ENCODE peak calls at places on chromosome 15, in four cellular contexts. A is mesendoderm, Q is adipocyte, G is neuronal stem cell. B is an unnamed sample. For H3K36me3, the result is how much of the 10 kb centered on the place peaks cover.

GRCh38 chr15:69346112-69346511 is 47.4 kb downstream of the PAQR5 start:
- DNase-seq in G (no peak), Q (peak), A (no peak), B (no peak)

GRCh38 chr15:62241135-62241770 is 76.2 kb upstream of the C2CD4B start:
- DNase-seq in A (peak), Q (no peak), G (peak), B (peak)

GRCh38 chr15:59797756-59798604 is 108.9 kb upstream of the BNIP2 start:
- DNase-seq in G (no peak), Q (no peak), A (no peak), B (no peak)

GRCh38 chr15:66545249-66545648 is 20.5 kb downstream of the LCTL start:
- DNase-seq in Q (no peak), G (no peak), A (no peak), B (no peak)

GRCh38 chr15:45743309-45744041 is 108.6 kb downstream of the SQOR start:
- DNase-seq in G (no peak), A (no peak), Q (no peak), B (no peak)

GRCh38 chr15:72338617-72339321 is 18.8 kb upstream of the CELF6 start:
- DNase-seq in G (no peak), A (no peak), Q (peak), B (no peak)

GRCh38 chr15:80645494-80646065 is 49.5 kb upstream of the ABHD17C start:
- DNase-seq in A (no peak), G (no peak), Q (no peak), B (no peak)

GRCh38 chr15:35980719-35981118 is 434.8 kb upstream of the DPH6 start:
- DNase-seq in A (no peak), Q (peak), G (no peak), B (no peak)

GRCh38 chr15:50134524-50135024 is 15.5 kb upstream of the ATP8B4 start:
- DNase-seq in Q (no peak), A (no peak), G (no peak), B (no peak)

GRCh38 chr15:79122943-79123342 is 32.4 kb upstream of the RASGRF1 start:
- DNase-seq in G (no peak), A (no peak), Q (no peak), B (no peak)

GRCh38 chr15:54481819-54482218 is 503.6 kb downstream of the UNC13C start:
- DNase-seq in Q (no peak), G (no peak), A (peak), B (no peak)

GRCh38 chr15:25565470-25566264 is 126.8 kb upstream of the UBE3A start:
- DNase-seq in A (peak), Q (no peak), G (no peak), B (no peak)

GRCh38 chr15:38226867-38227266 is 25.8 kb upstream of the SPRED1 start:
- DNase-seq in A (no peak), G (no peak), Q (peak), B (no peak)

GRCh38 chr15:94844533-94845390 is 613.4 kb downstream of the MCTP2 start:
- DNase-seq in G (peak), A (peak), Q (peak), B (no peak)

GRCh38 chr15:50116477-50116876 is 2.6 kb downstream of the ATP8B4 start:
- DNase-seq in Q (peak), G (no peak), A (peak), B (peak)

GRCh38 chr15:90142216-90143175 is 40.2 kb upstream of the IDH2 start:
- DNase-seq in Q (no peak), A (no peak), G (no peak), B (no peak)

GRCh38 chr15:99496302-99496629 is 69.5 kb upstream of the MEF2A start:
- DNase-seq in Q (no peak), A (no peak), G (no peak), B (no peak)

GRCh38 chr15:39388118-39388517 is 192.8 kb upstream of the THBS1 start:
- DNase-seq in Q (no peak), G (no peak), A (no peak), B (no peak)

GRCh38 chr15:67165653-67166260 is 88.7 kb downstream of the AAGAB start:
- DNase-seq in G (no peak), A (peak), Q (no peak), B (no peak)

GRCh38 chr15:68396068-68396467 is 35.9 kb downstream of the ITGA11 start:
- DNase-seq in G (no peak), Q (no peak), A (no peak), B (no peak)

GRCh38 chr15:75669191-75669878 is 21.6 kb downstream of the SNX33 start:
- DNase-seq in Q (no peak), G (no peak), A (no peak), B (no peak)

GRCh38 chr15:60003243-60004018 is 680 bp upstream of the FOXB1 start:
- DNase-seq in G (no peak), Q (no peak), A (no peak), B (no peak)

GRCh38 chr15:51087513-51087912 is 7.2 kb downstream of the TNFAIP8L3 start:
- DNase-seq in G (no peak), A (no peak), Q (no peak), B (no peak)

GRCh38 chr15:98703291-98703690 is 55.0 kb downstream of the IGF1R start:
- DNase-seq in Q (no peak), G (no peak), A (no peak), B (no peak)

GRCh38 chr15:78739996-78740903 is 71.0 kb downstream of the ADAMTS7 start:
- DNase-seq in G (peak), Q (peak), A (peak), B (peak)

GRCh38 chr15:58506787-58507671 is 75.2 kb downstream of the LIPC start:
- DNase-seq in Q (no peak), G (no peak), A (no peak), B (no peak)

GRCh38 chr15:58504674-58505234 is 73.0 kb downstream of the LIPC start:
- DNase-seq in A (no peak), Q (no peak), G (no peak), B (no peak)

GRCh38 chr15:58505581-58505980 is 73.8 kb downstream of the LIPC start:
- DNase-seq in A (no peak), G (no peak), Q (no peak), B (no peak)

GRCh38 chr15:58503139-58504027 is 71.6 kb downstream of the LIPC start:
- DNase-seq in Q (no peak), A (no peak), G (no peak), B (no peak)

DNA sequence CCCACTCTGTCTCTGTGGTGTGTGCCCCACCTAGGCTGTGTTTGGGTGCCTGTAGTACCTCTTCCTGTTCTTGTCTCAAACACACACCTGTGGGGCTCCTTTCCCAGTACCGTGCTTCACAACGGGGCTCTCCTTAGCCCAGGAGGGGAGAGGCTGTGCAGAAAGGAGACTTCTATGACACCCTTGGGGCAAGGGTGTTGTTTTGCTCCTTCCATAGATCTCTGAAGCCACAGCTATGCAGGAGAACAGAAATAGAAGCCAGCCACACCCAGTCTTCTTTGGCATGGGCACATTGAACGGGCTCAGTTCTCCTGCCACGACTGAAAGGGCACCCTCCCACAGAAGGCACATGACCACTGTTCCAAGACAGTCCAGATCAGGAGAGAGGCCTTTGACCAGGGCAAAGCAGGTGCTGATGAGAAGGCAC is 74.3 kb downstream of the LIPC start:
- DNase-seq in Q (no peak), A (no peak), G (no peak), B (no peak)
- H3K36me3 ChIP-seq in Q (under half), A (under half), G (under half), B (under half)

DNA sequence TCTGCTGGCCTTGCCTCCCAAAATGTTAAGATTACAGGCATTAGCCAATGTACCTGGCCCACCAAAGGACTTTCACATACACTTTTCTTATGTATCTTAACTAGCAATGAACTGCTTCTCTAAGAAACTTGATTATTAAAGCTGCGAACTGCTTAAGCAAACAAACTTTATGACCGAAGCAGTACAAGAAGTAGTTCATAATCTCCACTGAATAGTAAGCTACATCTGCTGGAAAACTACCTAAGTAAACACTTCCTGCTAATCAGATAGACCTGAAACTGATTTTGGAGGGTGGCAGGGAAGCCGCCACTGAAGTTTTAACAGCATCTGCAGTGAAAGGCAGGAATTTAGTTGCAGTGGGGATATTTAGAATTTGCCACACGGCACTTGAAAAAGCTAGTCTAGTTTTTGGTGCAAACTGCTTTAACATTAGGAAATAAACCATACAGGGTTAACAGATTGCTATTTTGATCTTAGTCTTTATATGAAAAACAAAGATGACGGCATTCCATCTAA is 8.1 kb downstream of the HYPK start:
- DNase-seq in A (no peak), G (no peak), Q (no peak), B (no peak)
- H3K36me3 ChIP-seq in A (under half), G (half or more), Q (half or more), B (half or more)

DNA sequence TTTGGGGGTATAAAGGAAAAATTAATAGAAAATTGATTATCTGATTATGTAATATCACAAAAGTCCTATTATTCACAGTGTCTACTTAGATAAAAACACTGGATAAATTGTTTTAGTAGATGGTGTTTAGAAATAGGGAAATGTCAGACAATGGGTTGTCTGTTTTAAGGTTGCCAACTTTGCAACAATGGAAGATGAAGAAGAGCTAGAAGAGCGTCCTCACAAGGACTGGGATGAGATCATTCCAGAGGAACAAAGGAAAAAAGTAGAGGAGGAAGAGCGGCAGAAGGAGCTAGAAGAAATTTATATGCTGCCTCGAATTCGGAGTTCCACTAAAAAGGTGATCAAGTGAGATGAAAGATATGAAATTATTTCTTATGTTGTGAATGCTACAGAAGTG is 84.0 kb downstream of the CHD2 start:
- DNase-seq in Q (no peak), A (no peak), G (no peak), B (no peak)
- H3K36me3 ChIP-seq in Q (half or more), A (under half), G (half or more), B (half or more)

DNA sequence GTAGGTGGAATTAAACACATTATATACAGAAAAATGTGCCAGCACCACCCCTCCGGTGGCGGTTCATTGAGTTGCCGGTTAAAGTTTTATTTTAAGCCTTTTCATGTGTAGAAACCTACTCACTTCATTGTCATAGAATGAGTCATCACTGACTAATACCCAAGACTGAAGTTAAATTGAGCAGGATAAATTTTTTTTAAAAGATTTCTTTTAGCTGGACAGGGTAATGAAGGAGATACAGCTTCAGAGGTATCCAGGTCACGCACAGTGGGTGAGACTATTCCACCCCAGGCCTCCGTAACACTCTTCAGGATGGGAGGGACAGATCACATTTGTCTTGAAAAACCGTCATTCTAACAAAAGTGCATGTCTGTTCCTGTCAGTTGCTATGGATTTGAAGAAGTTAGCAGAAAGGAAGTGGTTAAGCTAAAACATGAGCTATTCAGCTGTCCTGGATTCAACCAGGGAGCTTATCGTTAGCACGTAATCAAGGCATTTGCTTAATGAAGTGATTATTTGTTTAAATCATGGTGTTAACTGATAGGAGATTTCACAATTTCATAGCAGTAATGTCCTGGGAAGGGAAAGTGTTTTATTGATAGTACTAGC is 23.3 kb downstream of the WHAMM start:
- DNase-seq in A (no peak), G (no peak), Q (peak), B (no peak)
- H3K36me3 ChIP-seq in A (under half), G (half or more), Q (half or more), B (half or more)

GRCh38 chr15:22889146-22889818 is 50.8 kb downstream of the NIPA2 start:
- DNase-seq in G (no peak), A (no peak), Q (no peak), B (no peak)
- H3K36me3 ChIP-seq in G (half or more), A (under half), Q (under half), B (under half)

GRCh38 chr15:74006774-74007639 is 12.5 kb downstream of the PML start:
- DNase-seq in G (no peak), Q (no peak), A (no peak), B (no peak)
- H3K36me3 ChIP-seq in G (under half), Q (half or more), A (under half), B (under half)

GRCh38 chr15:47333758-47334157 is 383.5 kb upstream of the SEMA6D start:
- DNase-seq in Q (no peak), G (no peak), A (peak), B (no peak)

GRCh38 chr15:47337106-47337505 is 380.2 kb upstream of the SEMA6D start:
- DNase-seq in G (no peak), Q (no peak), A (no peak), B (no peak)

GRCh38 chr15:47331796-47332480 is 385.4 kb upstream of the SEMA6D start:
- DNase-seq in A (peak), G (no peak), Q (peak), B (no peak)

GRCh38 chr15:47334805-47335204 is 382.5 kb upstream of the SEMA6D start:
- DNase-seq in Q (no peak), G (no peak), A (no peak), B (no peak)

GRCh38 chr15:47332481-47332880 is 384.8 kb upstream of the SEMA6D start:
- DNase-seq in A (peak), Q (peak), G (no peak), B (peak)
- H3K36me3 ChIP-seq in A (under half), Q (under half), G (under half), B (under half)

DNA sequence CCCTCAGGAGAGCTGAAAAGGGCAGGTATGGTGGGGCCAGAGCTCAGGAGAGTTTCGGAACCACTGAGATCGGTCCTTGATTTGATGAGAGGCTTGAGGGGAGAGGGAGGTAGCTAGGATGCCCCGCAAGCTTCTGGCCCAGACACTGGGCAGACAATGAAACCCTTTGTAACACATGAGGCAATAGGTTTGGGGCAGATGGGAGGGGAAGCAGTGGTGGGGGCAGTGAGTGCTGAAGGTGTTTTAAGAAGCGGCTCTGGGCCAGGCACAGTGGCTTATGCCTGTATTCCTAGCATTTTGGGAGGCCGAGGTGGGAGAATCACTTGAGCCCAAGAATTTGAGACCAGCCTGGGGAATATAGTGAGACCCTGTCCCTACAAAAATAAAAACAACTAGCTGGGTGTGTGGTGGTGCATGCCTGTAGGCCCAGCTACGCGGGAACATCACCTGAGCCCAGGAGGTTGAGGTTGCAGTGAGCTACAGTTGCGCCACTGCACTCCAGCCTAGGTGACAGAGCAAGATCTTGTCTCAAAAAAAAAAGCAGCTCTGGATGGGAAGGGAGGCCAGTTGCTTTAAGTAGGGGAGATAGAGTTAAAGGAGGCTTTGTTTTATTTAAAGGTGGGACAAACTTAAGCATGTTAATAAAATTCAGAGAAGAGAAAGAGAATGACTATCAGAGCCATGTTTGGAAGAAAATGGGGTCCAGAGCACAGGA is 9.6 kb upstream of the SNX22 start:
- DNase-seq in A (no peak), G (no peak), Q (no peak), B (no peak)
- H3K36me3 ChIP-seq in A (under half), G (half or more), Q (half or more), B (under half)

GRCh38 chr15:96388673-96389072 is 58.2 kb downstream of the NR2F2 start:
- DNase-seq in Q (no peak), A (no peak), G (no peak), B (no peak)
- H3K36me3 ChIP-seq in Q (under half), A (under half), G (under half), B (under half)